ENCODE peak calls at places on chromosomes 6 and 20, in five cellular contexts. Z is AG04450, X is PC-3, E is A549, M is fibroblast of lung. D is an unnamed sample.

GRCh38 chr20:62485062-62485700 is 9.4 kb upstream of the GATA5 start:
- DNase-seq in M (peak; percentile 40), X (peak; percentile 22), E (no peak), Z (no peak), D (no peak)

GRCh38 chr6:140490086-140490485 is 1115.6 kb upstream of the CITED2 start:
- DNase-seq in E (no peak), Z (no peak), X (peak; percentile 17), M (peak; percentile 33), D (no peak)

GRCh38 chr6:36098920-36099647 is 31.2 kb upstream of the MAPK13 start:
- DNase-seq in Z (no peak), E (no peak), X (no peak), M (no peak), D (no peak)

GRCh38 chr20:57476073-57476526 is 48.8 kb downstream of the CTCFL start:
- DNase-seq in E (no peak), Z (no peak), M (no peak), X (no peak), D (no peak)

GRCh38 chr6:10565913-10566312 is 44.8 kb downstream of the GCNT2 start:
- DNase-seq in E (no peak), Z (no peak), M (no peak), X (no peak), D (no peak)

GRCh38 chr20:37932074-37932473 is 29.1 kb downstream of the VSTM2L start:
- DNase-seq in M (no peak), Z (no peak), E (no peak), X (no peak), D (no peak)

GRCh38 chr6:36688534-36689075 is 9.0 kb upstream of the RAB44 start:
- DNase-seq in M (peak; percentile 44), X (no peak), E (no peak), Z (no peak), D (no peak)

GRCh38 chr6:44431118-44431725 is 43.7 kb downstream of the CDC5L start:
- DNase-seq in M (peak; percentile 81), Z (peak; percentile 43), E (peak; percentile 19), X (peak; percentile 72), D (peak; percentile 22)

GRCh38 chr6:108419474-108419873 is 124.6 kb downstream of the AFG1L start:
- DNase-seq in E (no peak), M (no peak), Z (no peak), X (no peak), D (no peak)

GRCh38 chr6:132669690-132670291 is 10.8 kb upstream of the TAAR1 start:
- DNase-seq in E (peak; percentile 15), M (peak; percentile 76), X (peak; percentile 64), Z (no peak), D (no peak)

GRCh38 chr20:36298795-36299339 is 7.3 kb upstream of the DLGAP4 start:
- DNase-seq in M (no peak), X (no peak), E (no peak), Z (no peak), D (no peak)

GRCh38 chr6:38095054-38095453 is 275.5 kb downstream of the ZFAND3 start:
- DNase-seq in M (peak; percentile 73), Z (peak; percentile 42), X (peak; percentile 76), E (no peak), D (no peak)

GRCh38 chr6:20292905-20293304 is 80.6 kb upstream of the MBOAT1 start:
- DNase-seq in X (no peak), M (no peak), Z (no peak), E (no peak), D (no peak)

GRCh38 chr6:81621816-81622395 is 130.6 kb downstream of the TENT5A start:
- DNase-seq in Z (no peak), M (no peak), E (no peak), X (no peak), D (no peak)

GRCh38 chr20:43191143-43191542 is 1.4 kb upstream of the PTPRT start:
- DNase-seq in M (no peak), X (no peak), Z (no peak), E (no peak), D (no peak)

GRCh38 chr6:125867483-125867935 is 76.7 kb downstream of the NCOA7 start:
- DNase-seq in Z (peak; percentile 33), M (peak; percentile 63), X (peak; percentile 87), E (no peak), D (no peak)

GRCh38 chr6:40328376-40328987 is 258.7 kb downstream of the LRFN2 start:
- DNase-seq in Z (no peak), X (peak; percentile 55), M (no peak), E (peak; percentile 7), D (no peak)

GRCh38 chr20:36259177-36259835 is 23.0 kb downstream of the AAR2 start:
- DNase-seq in M (no peak), Z (no peak), X (no peak), E (no peak), D (peak; percentile 30)

GRCh38 chr20:62754122-62754990 is 41.9 kb upstream of the MRGBP start:
- DNase-seq in M (no peak), X (no peak), Z (no peak), E (no peak), D (no peak)

GRCh38 chr6:143337201-143337949 is 113.1 kb downstream of the ADAT2 start:
- DNase-seq in E (no peak), Z (no peak), X (peak; percentile 37), M (no peak), D (peak; percentile 42)

GRCh38 chr20:17570347-17571152 is 675 bp downstream of the DSTN start:
- DNase-seq in Z (no peak), M (peak; percentile 53), E (no peak), X (peak; percentile 49), D (peak; percentile 23)

GRCh38 chr6:100342830-100343229 is 121.9 kb downstream of the SIM1 start:
- DNase-seq in X (no peak), M (no peak), E (no peak), Z (no peak), D (no peak)

GRCh38 chr6:29651413-29652197 is 5.3 kb upstream of the MOG start:
- DNase-seq in X (peak; percentile 71), M (peak; percentile 51), E (peak; percentile 51), Z (no peak), D (no peak)

GRCh38 chr6:84061174-84061573 is 27.6 kb downstream of the MRAP2 start:
- DNase-seq in Z (no peak), X (no peak), E (no peak), M (no peak), D (no peak)

DNA sequence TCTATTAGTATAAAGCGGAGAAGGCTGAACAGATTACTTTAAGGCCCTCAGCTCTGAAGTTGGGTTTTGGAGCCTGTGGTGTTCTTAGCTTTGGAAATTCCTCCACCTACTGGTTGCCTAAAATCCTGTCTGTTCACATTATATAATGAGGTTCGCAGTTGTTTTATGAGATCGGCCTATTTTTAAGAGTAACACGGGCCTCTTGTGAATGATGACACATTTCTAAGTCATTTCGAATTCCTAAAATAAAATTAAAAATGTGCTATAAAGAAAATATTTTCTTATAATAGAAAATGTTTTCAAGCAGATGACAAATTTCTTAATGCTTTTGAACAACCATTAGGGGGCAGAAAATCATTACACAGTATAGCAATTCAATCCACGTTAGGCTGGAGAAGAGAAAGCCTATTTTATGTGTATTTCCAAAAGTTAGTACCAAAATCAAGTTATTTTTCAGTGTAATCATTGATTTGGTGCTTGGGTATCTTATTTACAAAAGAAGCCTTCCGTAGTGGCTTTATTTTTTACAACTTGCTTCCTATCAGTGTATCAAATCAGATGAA is 15.8 kb upstream of the FAM8A1 start:
- DNase-seq in M (peak; percentile 90), Z (peak; percentile 64), X (peak; percentile 75), E (peak; percentile 47), D (no peak)
- H3K4me3 ChIP-seq in M (peak overlapping the region; percentile 23), Z (no peak overlapping the region), X (peak overlapping the region; percentile 15), E (no peak overlapping the region), D (no peak overlapping the region)

DNA sequence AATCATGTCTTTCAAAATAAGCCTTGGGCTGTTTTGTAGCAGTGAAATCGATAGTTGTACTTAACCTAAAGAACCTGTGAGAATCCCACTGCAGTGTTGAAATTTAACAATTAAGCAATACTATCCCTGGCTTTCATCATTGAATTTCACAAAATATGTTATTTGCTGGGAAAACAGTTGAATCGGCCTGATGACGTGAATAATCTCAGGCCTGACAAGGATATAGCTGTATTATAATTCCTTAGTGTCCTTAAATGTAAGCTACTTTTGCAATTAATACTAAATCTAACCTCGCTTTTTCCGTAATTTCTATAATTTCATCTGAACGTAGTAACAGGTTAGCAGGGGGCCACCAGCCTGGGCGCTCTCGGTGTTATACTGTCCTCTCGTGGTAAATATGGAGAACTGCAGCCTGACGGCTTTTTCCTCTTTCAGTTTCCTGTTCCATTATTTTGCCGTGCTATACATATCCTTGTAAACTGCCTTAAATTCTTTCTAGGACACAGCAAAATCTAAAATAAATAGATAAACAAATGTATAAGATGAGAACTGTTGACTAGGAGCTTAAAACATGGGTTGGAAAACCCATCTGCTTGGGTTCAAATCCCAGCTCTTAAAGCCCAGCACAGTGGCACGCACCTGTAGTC is 24.0 kb downstream of the MTFR2 start:
- DNase-seq in X (peak; percentile 68), Z (peak; percentile 29), E (peak; percentile 45), M (peak; percentile 83), D (no peak)
- H3K4me3 ChIP-seq in X (peak overlapping the region; percentile 44), Z (no peak overlapping the region), E (peak overlapping the region; percentile 30), M (peak overlapping the region; percentile 23), D (no peak overlapping the region)

DNA sequence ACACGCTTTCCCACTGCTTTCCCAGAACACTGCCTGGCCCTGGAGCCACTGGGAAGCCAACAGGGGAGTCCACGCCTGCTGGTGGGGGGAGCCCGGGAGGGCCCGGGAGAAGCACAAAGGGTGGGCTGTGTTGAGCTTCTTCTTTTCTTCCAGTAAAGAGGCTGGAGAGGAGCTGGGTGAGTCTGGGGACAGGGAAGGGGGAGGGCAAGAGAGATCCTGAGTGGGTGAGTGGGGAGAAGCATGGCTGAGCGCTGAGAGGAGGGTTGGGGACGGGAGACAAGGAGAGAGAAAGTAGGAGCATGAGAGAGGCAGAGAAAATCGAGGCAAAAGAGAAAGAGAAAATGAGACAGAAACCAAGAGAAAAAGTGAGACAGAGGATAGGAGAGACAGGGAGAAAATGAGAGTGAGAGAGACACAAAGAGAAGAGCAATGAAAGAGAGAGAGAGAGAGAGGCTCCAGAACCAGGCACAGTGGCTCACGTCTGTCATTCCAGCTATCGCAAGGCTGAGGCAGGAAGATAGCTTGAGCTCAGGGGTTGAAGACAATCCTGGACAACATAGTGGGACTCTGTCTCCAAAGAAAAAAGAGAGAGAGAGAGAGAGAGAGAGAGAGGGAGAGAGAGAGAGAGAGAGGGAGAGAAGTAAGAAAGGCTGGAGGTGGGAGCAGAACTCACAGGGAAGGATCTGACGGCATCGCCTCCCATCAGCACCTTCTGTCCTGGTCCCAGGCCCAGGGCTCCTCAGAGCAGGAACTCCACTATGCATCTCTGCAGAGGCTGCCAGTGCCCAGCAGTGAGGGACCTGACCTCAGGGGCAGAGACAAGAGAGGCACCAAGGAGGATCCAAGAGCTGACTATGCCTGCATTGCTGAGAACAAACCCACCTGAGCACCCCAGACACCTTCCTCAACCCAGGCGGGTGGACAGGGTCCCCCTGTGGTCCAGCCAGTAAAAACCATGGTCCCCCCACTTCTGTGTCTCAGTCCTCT is 2.0 kb downstream of the LST1 start:
- DNase-seq in Z (no peak), X (no peak), E (no peak), M (no peak), D (no peak)
- H3K4me3 ChIP-seq in Z (no peak overlapping the region), X (no peak overlapping the region), E (no peak overlapping the region), M (no peak overlapping the region), D (no peak overlapping the region)

GRCh38 chr20:40739841-40740240 is 50.8 kb upstream of the MAFB start:
- DNase-seq in X (no peak), M (no peak), Z (no peak), E (no peak), D (no peak)

GRCh38 chr20:40744072-40744471 is 55.0 kb upstream of the MAFB start:
- DNase-seq in M (no peak), E (no peak), Z (no peak), X (no peak), D (no peak)

GRCh38 chr20:40741507-40742106 is 52.6 kb upstream of the MAFB start:
- DNase-seq in X (peak; percentile 59), E (peak; percentile 39), Z (no peak), M (peak; percentile 55), D (peak; percentile 64)

GRCh38 chr20:40744494-40745175 is 55.6 kb upstream of the MAFB start:
- DNase-seq in M (no peak), Z (no peak), X (no peak), E (no peak), D (no peak)

GRCh38 chr20:40743172-40743775 is 54.2 kb upstream of the MAFB start:
- DNase-seq in E (no peak), M (no peak), X (no peak), Z (no peak), D (no peak)
- H3K4me3 ChIP-seq in E (no peak overlapping the region), M (no peak overlapping the region), X (no peak overlapping the region), Z (no peak overlapping the region), D (no peak overlapping the region)

D was measured in NT2/D1.